ENCODE peak calls at places on chromosomes 2 and 18, in four cellular contexts. One of them, this sample, is unnamed. For H3K4me1, the result is how much of the 10 kb centered on the place peaks cover.

GRCh38 chr2:116153729-116154128 is 1660.8 kb upstream of the DDX18 start:
- DNase-seq in A549: no peak
- DNase-seq in colonic mucosa: no peak
- DNase-seq in endodermal cell: no peak
- DNase-seq in this sample: no peak

GRCh38 chr2:234483568-234484251 is 13.2 kb downstream of the ARL4C start:
- DNase-seq in A549: no peak
- DNase-seq in colonic mucosa: peak
- DNase-seq in endodermal cell: peak
- DNase-seq in this sample: no peak

GRCh38 chr2:3651686-3652516 is 6.1 kb upstream of the ALLC start:
- DNase-seq in A549: no peak
- DNase-seq in colonic mucosa: peak
- DNase-seq in endodermal cell: peak
- DNase-seq in this sample: no peak

GRCh38 chr18:6866552-6866951 is 137.0 kb downstream of the ARHGAP28 start:
- DNase-seq in A549: no peak
- DNase-seq in colonic mucosa: no peak
- DNase-seq in endodermal cell: no peak
- DNase-seq in this sample: no peak

GRCh38 chr18:10269226-10269625 is 185.2 kb upstream of the APCDD1 start:
- DNase-seq in A549: no peak
- DNase-seq in colonic mucosa: no peak
- DNase-seq in endodermal cell: no peak
- DNase-seq in this sample: no peak

GRCh38 chr2:15119722-15120175 is 441.4 kb downstream of the NBAS start:
- DNase-seq in A549: no peak
- DNase-seq in colonic mucosa: no peak
- DNase-seq in endodermal cell: peak
- DNase-seq in this sample: no peak

GRCh38 chr2:133240505-133241230 is 327.6 kb downstream of the NCKAP5 start:
- DNase-seq in A549: no peak
- DNase-seq in colonic mucosa: no peak
- DNase-seq in endodermal cell: no peak
- DNase-seq in this sample: no peak

GRCh38 chr2:53452957-53453748 is 314.5 kb upstream of the CHAC2 start:
- DNase-seq in A549: no peak
- DNase-seq in colonic mucosa: no peak
- DNase-seq in endodermal cell: no peak
- DNase-seq in this sample: no peak

GRCh38 chr2:66872056-66872821 is 437.3 kb downstream of the MEIS1 start:
- DNase-seq in A549: no peak
- DNase-seq in colonic mucosa: no peak
- DNase-seq in endodermal cell: no peak
- DNase-seq in this sample: no peak

GRCh38 chr2:30772021-30772705 is 35.1 kb downstream of the CAPN13 start:
- DNase-seq in A549: no peak
- DNase-seq in colonic mucosa: peak
- DNase-seq in endodermal cell: peak
- DNase-seq in this sample: no peak

GRCh38 chr2:150207979-150208378 is 279.5 kb downstream of the RND3 start:
- DNase-seq in A549: no peak
- DNase-seq in colonic mucosa: no peak
- DNase-seq in endodermal cell: no peak
- DNase-seq in this sample: no peak

GRCh38 chr2:41722668-41723369 is 325.0 kb upstream of the PKDCC start:
- DNase-seq in A549: no peak
- DNase-seq in colonic mucosa: no peak
- DNase-seq in endodermal cell: no peak
- DNase-seq in this sample: peak

GRCh38 chr2:68849579-68850030 is 21.6 kb downstream of the BMP10 start:
- DNase-seq in A549: no peak
- DNase-seq in colonic mucosa: no peak
- DNase-seq in endodermal cell: no peak
- DNase-seq in this sample: no peak

GRCh38 chr18:32879497-32879896 is 106.7 kb upstream of the KLHL14 start:
- DNase-seq in A549: no peak
- DNase-seq in colonic mucosa: no peak
- DNase-seq in endodermal cell: no peak
- DNase-seq in this sample: no peak

GRCh38 chr2:144004742-144005141 is 515.2 kb downstream of the ZEB2 start:
- DNase-seq in A549: no peak
- DNase-seq in colonic mucosa: no peak
- DNase-seq in endodermal cell: no peak
- DNase-seq in this sample: no peak

GRCh38 chr2:26982102-26982742 is 11.8 kb downstream of the MAPRE3 start:
- DNase-seq in A549: peak
- DNase-seq in colonic mucosa: peak
- DNase-seq in endodermal cell: peak
- DNase-seq in this sample: peak

GRCh38 chr2:199464614-199465352 is 7.0 kb upstream of the SATB2 start:
- DNase-seq in A549: no peak
- DNase-seq in colonic mucosa: peak
- DNase-seq in endodermal cell: peak
- DNase-seq in this sample: no peak
- H3K27ac ChIP-seq in A549: no peak
- H3K27ac ChIP-seq in colonic mucosa: peak
- H3K27ac ChIP-seq in endodermal cell: no peak
- H3K27ac ChIP-seq in this sample: no peak

GRCh38 chr2:126784045-126784444 is 114.6 kb upstream of the TEX51 start:
- DNase-seq in A549: no peak
- DNase-seq in colonic mucosa: no peak
- DNase-seq in endodermal cell: no peak
- DNase-seq in this sample: peak
- H3K4me1 ChIP-seq in A549: under half
- H3K4me1 ChIP-seq in colonic mucosa: under half
- H3K4me1 ChIP-seq in endodermal cell: under half
- H3K4me1 ChIP-seq in this sample: under half

DNA sequence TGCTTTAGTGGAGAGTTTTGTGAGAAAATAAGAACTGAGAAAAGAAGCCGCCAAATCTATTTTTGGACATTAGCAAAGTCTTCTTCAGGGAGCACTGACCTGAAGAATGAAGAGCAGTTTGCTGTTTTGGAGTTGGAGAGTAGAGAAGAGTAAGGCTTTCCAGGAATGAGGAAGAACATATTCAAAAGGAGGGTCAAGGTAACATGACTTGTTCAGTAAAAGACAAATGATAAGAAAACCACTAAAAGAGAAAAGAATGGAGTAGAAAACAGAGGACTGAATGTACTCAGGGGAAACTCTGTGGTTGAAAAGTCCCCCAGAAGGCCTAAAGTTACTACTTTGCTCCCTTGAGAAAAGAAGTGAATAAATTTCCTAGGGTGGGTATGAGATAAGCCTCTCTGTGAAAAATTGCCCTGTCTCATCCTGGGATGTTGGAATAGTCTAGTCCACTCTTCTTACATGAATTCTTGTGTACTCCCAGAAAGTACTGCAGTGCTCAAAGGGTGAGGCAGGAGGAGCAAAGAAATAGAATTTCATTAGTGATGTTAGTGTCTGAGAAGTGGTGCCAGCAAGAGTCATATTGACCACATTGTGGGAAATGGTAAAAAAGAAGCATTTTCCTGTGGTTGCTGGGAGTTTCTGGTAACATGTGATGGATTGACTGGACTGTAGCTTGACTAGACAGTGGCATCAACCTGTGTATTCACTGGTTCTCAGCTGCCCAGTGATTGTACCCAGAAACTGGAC is 27.8 kb downstream of the MBD5 start:
- DNase-seq in A549: no peak
- DNase-seq in colonic mucosa: no peak
- DNase-seq in endodermal cell: no peak
- DNase-seq in this sample: no peak
- H3K4me3 ChIP-seq in A549: no peak
- H3K4me3 ChIP-seq in colonic mucosa: no peak
- H3K4me3 ChIP-seq in endodermal cell: no peak
- H3K4me3 ChIP-seq in this sample: no peak

GRCh38 chr2:217799553-217800432 is 203.0 kb downstream of the TNS1 start:
- DNase-seq in A549: no peak
- DNase-seq in colonic mucosa: no peak
- DNase-seq in endodermal cell: peak
- DNase-seq in this sample: peak
- H3K27ac ChIP-seq in A549: no peak
- H3K27ac ChIP-seq in colonic mucosa: no peak
- H3K27ac ChIP-seq in endodermal cell: no peak
- H3K27ac ChIP-seq in this sample: peak

GRCh38 chr2:48161632-48162031 is 255.3 kb upstream of the FBXO11 start:
- DNase-seq in A549: no peak
- DNase-seq in colonic mucosa: no peak
- DNase-seq in endodermal cell: no peak
- DNase-seq in this sample: no peak

GRCh38 chr2:48162742-48163141 is 256.4 kb upstream of the FBXO11 start:
- DNase-seq in A549: no peak
- DNase-seq in colonic mucosa: no peak
- DNase-seq in endodermal cell: no peak
- DNase-seq in this sample: no peak

GRCh38 chr2:48157150-48157549 is 250.9 kb upstream of the FBXO11 start:
- DNase-seq in A549: no peak
- DNase-seq in colonic mucosa: no peak
- DNase-seq in endodermal cell: no peak
- DNase-seq in this sample: no peak
- H3K4me1 ChIP-seq in A549: under half
- H3K4me1 ChIP-seq in colonic mucosa: under half
- H3K4me1 ChIP-seq in endodermal cell: under half
- H3K4me1 ChIP-seq in this sample: under half

GRCh38 chr2:229089806-229090205 is 181.3 kb downstream of the PID1 start:
- DNase-seq in A549: no peak
- DNase-seq in colonic mucosa: no peak
- DNase-seq in endodermal cell: no peak
- DNase-seq in this sample: no peak
- H3K4me3 ChIP-seq in A549: no peak
- H3K4me3 ChIP-seq in colonic mucosa: no peak
- H3K4me3 ChIP-seq in endodermal cell: no peak
- H3K4me3 ChIP-seq in this sample: no peak

GRCh38 chr2:201127128-201127521 is 11.2 kb downstream of the CFLAR start:
- DNase-seq in A549: no peak
- DNase-seq in colonic mucosa: peak
- DNase-seq in endodermal cell: no peak
- DNase-seq in this sample: no peak
- H3K27ac ChIP-seq in A549: peak
- H3K27ac ChIP-seq in colonic mucosa: peak
- H3K27ac ChIP-seq in endodermal cell: no peak
- H3K27ac ChIP-seq in this sample: peak

GRCh38 chr2:60539177-60539576 is 14.3 kb downstream of the BCL11A start:
- DNase-seq in A549: no peak
- DNase-seq in colonic mucosa: no peak
- DNase-seq in endodermal cell: peak
- DNase-seq in this sample: no peak

GRCh38 chr2:60535392-60536312 is 17.8 kb downstream of the BCL11A start:
- DNase-seq in A549: no peak
- DNase-seq in colonic mucosa: no peak
- DNase-seq in endodermal cell: peak
- DNase-seq in this sample: no peak

GRCh38 chr2:60538136-60538535 is 15.3 kb downstream of the BCL11A start:
- DNase-seq in A549: no peak
- DNase-seq in colonic mucosa: no peak
- DNase-seq in endodermal cell: no peak
- DNase-seq in this sample: no peak

GRCh38 chr2:60534034-60534393 is 19.4 kb downstream of the BCL11A start:
- DNase-seq in A549: no peak
- DNase-seq in colonic mucosa: no peak
- DNase-seq in endodermal cell: peak
- DNase-seq in this sample: no peak

DNA sequence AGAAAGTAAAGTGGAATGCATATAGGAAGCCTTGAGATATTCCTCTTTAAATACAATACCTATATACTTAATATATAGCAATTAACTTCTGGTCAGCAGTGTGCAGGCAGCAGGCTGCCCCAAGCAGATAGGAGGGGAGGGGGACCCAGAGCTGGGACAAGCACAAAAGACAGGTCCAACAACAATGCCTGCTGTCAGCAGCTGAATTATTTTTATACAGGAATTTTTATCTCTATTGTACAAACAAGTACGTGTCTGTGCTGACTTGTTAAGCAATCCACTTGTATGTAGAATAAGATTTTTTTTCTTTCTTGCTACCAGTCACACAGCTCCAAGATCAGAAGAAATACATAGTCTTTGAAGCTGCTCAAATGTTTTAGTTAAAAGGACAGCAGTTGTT is 16.7 kb downstream of the BCL11A start:
- DNase-seq in A549: no peak
- DNase-seq in colonic mucosa: no peak
- DNase-seq in endodermal cell: no peak
- DNase-seq in this sample: no peak
- H3K4me1 ChIP-seq in A549: under half
- H3K4me1 ChIP-seq in colonic mucosa: under half
- H3K4me1 ChIP-seq in endodermal cell: under half
- H3K4me1 ChIP-seq in this sample: under half

GRCh38 chr2:36449213-36449612 is 93.6 kb downstream of the CRIM1 start:
- DNase-seq in A549: no peak
- DNase-seq in colonic mucosa: no peak
- DNase-seq in endodermal cell: no peak
- DNase-seq in this sample: no peak

GRCh38 chr2:36449943-36450392 is 94.4 kb downstream of the CRIM1 start:
- DNase-seq in A549: no peak
- DNase-seq in colonic mucosa: no peak
- DNase-seq in endodermal cell: no peak
- DNase-seq in this sample: no peak

GRCh38 chr2:36451512-36451911 is 95.9 kb downstream of the CRIM1 start:
- DNase-seq in A549: no peak
- DNase-seq in colonic mucosa: no peak
- DNase-seq in endodermal cell: no peak
- DNase-seq in this sample: no peak

GRCh38 chr2:36452279-36452678 is 96.7 kb downstream of the CRIM1 start:
- DNase-seq in A549: no peak
- DNase-seq in colonic mucosa: no peak
- DNase-seq in endodermal cell: no peak
- DNase-seq in this sample: no peak

DNA sequence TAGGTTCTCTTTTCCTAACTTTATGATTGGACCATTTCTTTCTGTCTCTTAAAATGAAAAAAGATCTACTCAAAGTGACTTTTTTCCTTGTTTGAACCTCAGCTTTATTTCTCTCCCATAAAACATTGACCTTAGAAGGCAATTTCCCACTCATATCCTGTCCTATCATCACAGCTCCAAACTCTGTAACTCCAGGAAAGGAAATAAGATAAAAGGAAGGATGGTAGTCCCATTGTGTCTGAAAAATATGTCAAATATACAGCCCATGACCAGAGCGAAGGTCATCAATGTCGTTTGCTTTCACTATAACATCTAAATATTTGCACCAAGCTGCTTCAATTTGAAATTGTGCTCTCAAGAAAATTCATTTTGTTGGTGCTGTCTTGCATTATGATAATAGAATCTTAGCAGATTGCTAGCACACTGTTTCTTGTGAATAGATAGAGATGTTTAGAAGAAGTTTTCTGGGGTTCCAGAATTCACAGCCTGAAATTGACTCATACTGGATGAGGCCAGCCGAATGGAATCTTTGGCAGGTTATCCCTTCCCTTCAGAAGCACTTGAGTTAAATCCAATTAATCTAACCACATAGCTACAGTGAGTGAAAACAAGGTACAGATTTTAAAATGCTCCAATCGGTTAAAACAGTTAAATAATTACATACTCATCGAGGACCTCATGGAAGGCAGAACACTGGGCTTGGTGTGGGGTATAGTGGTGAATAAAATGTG is 95.1 kb downstream of the CRIM1 start:
- DNase-seq in A549: no peak
- DNase-seq in colonic mucosa: no peak
- DNase-seq in endodermal cell: no peak
- DNase-seq in this sample: no peak
- H3K4me3 ChIP-seq in A549: peak
- H3K4me3 ChIP-seq in colonic mucosa: no peak
- H3K4me3 ChIP-seq in endodermal cell: no peak
- H3K4me3 ChIP-seq in this sample: no peak